ENCODE peak calls at places on chromosome 6, in five cellular contexts. One of them, this sample, is unnamed.

GRCh38 chr6:90469906-90470305 is 117.0 kb downstream of the MAP3K7 start:
- DNase-seq in neuronal stem cell: no peak
- DNase-seq in H9: no peak
- DNase-seq in H1: no peak
- DNase-seq in mesenchymal stem cell: no peak
- DNase-seq in this sample: no peak

GRCh38 chr6:128007658-128008057 is 106.8 kb upstream of the THEMIS start:
- DNase-seq in mesenchymal stem cell: peak; percentile 30
- DNase-seq in H1: no peak
- DNase-seq in neuronal stem cell: no peak
- DNase-seq in H9: no peak
- DNase-seq in this sample: no peak

GRCh38 chr6:64930664-64931063 is 776.4 kb downstream of the EYS start:
- DNase-seq in mesenchymal stem cell: no peak
- DNase-seq in H9: no peak
- DNase-seq in H1: no peak
- DNase-seq in neuronal stem cell: no peak
- DNase-seq in this sample: no peak

GRCh38 chr6:141483561-141484061 is 649.1 kb upstream of the GJE1 start:
- DNase-seq in neuronal stem cell: no peak
- DNase-seq in H1: no peak
- DNase-seq in H9: no peak
- DNase-seq in mesenchymal stem cell: peak; percentile 92
- DNase-seq in this sample: no peak

GRCh38 chr6:10262505-10262904 is 152.4 kb downstream of the TFAP2A start:
- DNase-seq in H9: no peak
- DNase-seq in mesenchymal stem cell: no peak
- DNase-seq in H1: no peak
- DNase-seq in neuronal stem cell: no peak
- DNase-seq in this sample: no peak

GRCh38 chr6:110037726-110038295 is 59.7 kb downstream of the GPR6 start:
- DNase-seq in mesenchymal stem cell: no peak
- DNase-seq in H1: no peak
- DNase-seq in H9: no peak
- DNase-seq in neuronal stem cell: no peak
- DNase-seq in this sample: no peak

GRCh38 chr6:151067684-151068596 is 171.8 kb upstream of the AKAP12 start:
- DNase-seq in neuronal stem cell: no peak
- DNase-seq in H1: peak; percentile 33
- DNase-seq in mesenchymal stem cell: peak; percentile 93
- DNase-seq in H9: no peak
- DNase-seq in this sample: peak; percentile 78

GRCh38 chr6:315226-315625 is 22.9 kb downstream of the DUSP22 start:
- DNase-seq in neuronal stem cell: no peak
- DNase-seq in mesenchymal stem cell: no peak
- DNase-seq in H9: no peak
- DNase-seq in H1: no peak
- DNase-seq in this sample: no peak

GRCh38 chr6:26003102-26003694 is 40.6 kb downstream of the TRIM38 start:
- DNase-seq in H1: peak; percentile 89
- DNase-seq in mesenchymal stem cell: peak; percentile 71
- DNase-seq in neuronal stem cell: no peak
- DNase-seq in H9: peak; percentile 64
- DNase-seq in this sample: peak; percentile 37

GRCh38 chr6:38771111-38771694 is 56.1 kb downstream of the DNAH8 start:
- DNase-seq in H1: no peak
- DNase-seq in mesenchymal stem cell: peak; percentile 23
- DNase-seq in H9: no peak
- DNase-seq in neuronal stem cell: no peak
- DNase-seq in this sample: no peak

GRCh38 chr6:80003841-80004198 is 629 bp upstream of the TTK start:
- DNase-seq in neuronal stem cell: no peak
- DNase-seq in mesenchymal stem cell: no peak
- DNase-seq in H9: peak; percentile 33
- DNase-seq in H1: peak; percentile 55
- DNase-seq in this sample: no peak

GRCh38 chr6:57261896-57262295 is 39.8 kb upstream of the RAB23 start:
- DNase-seq in H1: no peak
- DNase-seq in H9: no peak
- DNase-seq in neuronal stem cell: no peak
- DNase-seq in mesenchymal stem cell: peak; percentile 15
- DNase-seq in this sample: no peak

GRCh38 chr6:41535766-41536165 is 10.4 kb upstream of the FOXP4 start:
- DNase-seq in neuronal stem cell: no peak
- DNase-seq in mesenchymal stem cell: no peak
- DNase-seq in H1: no peak
- DNase-seq in H9: no peak
- DNase-seq in this sample: no peak

GRCh38 chr6:2099870-2100269 is 145.5 kb downstream of the GMDS start:
- DNase-seq in neuronal stem cell: no peak
- DNase-seq in mesenchymal stem cell: no peak
- DNase-seq in H9: no peak
- DNase-seq in H1: no peak
- DNase-seq in this sample: no peak

GRCh38 chr6:46381057-46381456 is 110.2 kb downstream of the RCAN2 start:
- DNase-seq in neuronal stem cell: no peak
- DNase-seq in mesenchymal stem cell: no peak
- DNase-seq in H9: no peak
- DNase-seq in H1: no peak
- DNase-seq in this sample: no peak

GRCh38 chr6:34068462-34069044 is 77.3 kb downstream of the GRM4 start:
- DNase-seq in mesenchymal stem cell: no peak
- DNase-seq in H1: peak; percentile 58
- DNase-seq in neuronal stem cell: no peak
- DNase-seq in H9: no peak
- DNase-seq in this sample: no peak

GRCh38 chr6:35084041-35084491 is 57.1 kb downstream of the TCP11 start:
- DNase-seq in H9: no peak
- DNase-seq in H1: no peak
- DNase-seq in neuronal stem cell: no peak
- DNase-seq in mesenchymal stem cell: no peak
- DNase-seq in this sample: no peak

GRCh38 chr6:17299222-17299621 is 18.1 kb downstream of the RBM24 start:
- DNase-seq in H1: no peak
- DNase-seq in H9: no peak
- DNase-seq in neuronal stem cell: no peak
- DNase-seq in mesenchymal stem cell: no peak
- DNase-seq in this sample: no peak

GRCh38 chr6:16397623-16398022 is 159.2 kb downstream of the GMPR start:
- DNase-seq in H1: no peak
- DNase-seq in neuronal stem cell: no peak
- DNase-seq in mesenchymal stem cell: no peak
- DNase-seq in H9: no peak
- DNase-seq in this sample: peak; percentile 64

GRCh38 chr6:88449770-88450169 is 283.6 kb upstream of the CNR1 start:
- DNase-seq in neuronal stem cell: no peak
- DNase-seq in H9: no peak
- DNase-seq in mesenchymal stem cell: no peak
- DNase-seq in H1: no peak
- DNase-seq in this sample: no peak

GRCh38 chr6:56804996-56805395 is 149.9 kb upstream of the BEND6 start:
- DNase-seq in H9: no peak
- DNase-seq in neuronal stem cell: no peak
- DNase-seq in H1: no peak
- DNase-seq in mesenchymal stem cell: peak; percentile 40
- DNase-seq in this sample: no peak

GRCh38 chr6:15242937-15243614 is 2.8 kb upstream of the JARID2 start:
- DNase-seq in H9: peak; percentile 58
- DNase-seq in H1: no peak
- DNase-seq in mesenchymal stem cell: no peak
- DNase-seq in neuronal stem cell: no peak
- DNase-seq in this sample: peak; percentile 82

GRCh38 chr6:15399651-15400470 is 154.0 kb downstream of the JARID2 start:
- DNase-seq in H9: no peak
- DNase-seq in H1: no peak
- DNase-seq in neuronal stem cell: no peak
- DNase-seq in mesenchymal stem cell: peak; percentile 84
- DNase-seq in this sample: no peak

GRCh38 chr6:155315516-155315871 is 1.2 kb upstream of the TFB1M start:
- DNase-seq in mesenchymal stem cell: peak; percentile 53
- DNase-seq in neuronal stem cell: no peak
- DNase-seq in H9: no peak
- DNase-seq in H1: no peak
- DNase-seq in this sample: no peak

GRCh38 chr6:158018851-158019361 is 37.2 kb downstream of the SYNJ2 start:
- DNase-seq in neuronal stem cell: no peak
- DNase-seq in H1: no peak
- DNase-seq in H9: no peak
- DNase-seq in mesenchymal stem cell: peak; percentile 94
- DNase-seq in this sample: peak; percentile 73

GRCh38 chr6:73579851-73580246 is 59.0 kb upstream of the EEF1A1 start:
- DNase-seq in mesenchymal stem cell: peak; percentile 86
- DNase-seq in neuronal stem cell: peak; percentile 24
- DNase-seq in H1: no peak
- DNase-seq in H9: peak; percentile 79
- DNase-seq in this sample: peak; percentile 68

GRCh38 chr6:79971195-79971594 is 23.8 kb upstream of the ELOVL4 start:
- DNase-seq in mesenchymal stem cell: no peak
- DNase-seq in H9: no peak
- DNase-seq in H1: no peak
- DNase-seq in neuronal stem cell: no peak
- DNase-seq in this sample: no peak

GRCh38 chr6:33794910-33795615 is 6.1 kb upstream of the LEMD2 start:
- DNase-seq in mesenchymal stem cell: no peak
- DNase-seq in neuronal stem cell: no peak
- DNase-seq in H1: no peak
- DNase-seq in H9: peak; percentile 64
- DNase-seq in this sample: peak; percentile 88

GRCh38 chr6:135258970-135259369 is 77.9 kb downstream of the MYB start:
- DNase-seq in mesenchymal stem cell: no peak
- DNase-seq in neuronal stem cell: no peak
- DNase-seq in H9: no peak
- DNase-seq in H1: no peak
- DNase-seq in this sample: no peak

GRCh38 chr6:49284134-49284533 is 178.9 kb downstream of the MMUT start:
- DNase-seq in H9: no peak
- DNase-seq in H1: no peak
- DNase-seq in neuronal stem cell: no peak
- DNase-seq in mesenchymal stem cell: no peak
- DNase-seq in this sample: no peak

GRCh38 chr6:165181951-165182414 is 127.4 kb downstream of the C6orf118 start:
- DNase-seq in mesenchymal stem cell: no peak
- DNase-seq in H9: no peak
- DNase-seq in H1: no peak
- DNase-seq in neuronal stem cell: no peak
- DNase-seq in this sample: peak; percentile 32

GRCh38 chr6:165183071-165183470 is 126.3 kb downstream of the C6orf118 start:
- DNase-seq in neuronal stem cell: no peak
- DNase-seq in H9: no peak
- DNase-seq in mesenchymal stem cell: no peak
- DNase-seq in H1: no peak
- DNase-seq in this sample: no peak

GRCh38 chr6:165183496-165184140 is 125.8 kb downstream of the C6orf118 start:
- DNase-seq in H1: no peak
- DNase-seq in neuronal stem cell: no peak
- DNase-seq in H9: no peak
- DNase-seq in mesenchymal stem cell: no peak
- DNase-seq in this sample: no peak

DNA sequence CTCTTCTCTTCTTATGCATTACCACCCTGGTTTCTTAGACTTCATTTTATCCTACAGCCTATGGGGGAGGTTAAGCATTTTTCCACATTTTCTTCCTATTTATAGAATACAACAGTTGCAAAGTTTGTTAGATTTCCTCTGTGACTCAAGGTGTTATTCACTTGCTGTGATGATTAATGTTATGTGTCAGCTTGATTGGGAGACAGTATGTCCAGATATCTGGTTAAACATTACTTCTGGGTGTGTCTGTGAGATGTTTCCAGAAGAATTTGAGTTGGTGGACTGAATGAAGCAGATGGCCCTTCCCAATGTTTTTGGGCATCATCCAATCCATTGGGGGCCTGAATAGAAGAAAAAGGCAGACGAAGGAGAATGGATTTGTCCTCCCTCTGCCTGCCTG is 131.3 kb downstream of the C6orf118 start:
- DNase-seq in mesenchymal stem cell: no peak
- DNase-seq in H1: no peak
- DNase-seq in neuronal stem cell: no peak
- DNase-seq in H9: no peak
- DNase-seq in this sample: no peak
- H2BK12ac ChIP-seq in mesenchymal stem cell: no peak overlapping the region
- H2BK12ac ChIP-seq in H1: no peak overlapping the region
- H2BK12ac ChIP-seq in neuronal stem cell: no peak overlapping the region
- H2BK12ac ChIP-seq in H9: no peak overlapping the region
- H2BK12ac ChIP-seq in this sample: no peak overlapping the region

DNA sequence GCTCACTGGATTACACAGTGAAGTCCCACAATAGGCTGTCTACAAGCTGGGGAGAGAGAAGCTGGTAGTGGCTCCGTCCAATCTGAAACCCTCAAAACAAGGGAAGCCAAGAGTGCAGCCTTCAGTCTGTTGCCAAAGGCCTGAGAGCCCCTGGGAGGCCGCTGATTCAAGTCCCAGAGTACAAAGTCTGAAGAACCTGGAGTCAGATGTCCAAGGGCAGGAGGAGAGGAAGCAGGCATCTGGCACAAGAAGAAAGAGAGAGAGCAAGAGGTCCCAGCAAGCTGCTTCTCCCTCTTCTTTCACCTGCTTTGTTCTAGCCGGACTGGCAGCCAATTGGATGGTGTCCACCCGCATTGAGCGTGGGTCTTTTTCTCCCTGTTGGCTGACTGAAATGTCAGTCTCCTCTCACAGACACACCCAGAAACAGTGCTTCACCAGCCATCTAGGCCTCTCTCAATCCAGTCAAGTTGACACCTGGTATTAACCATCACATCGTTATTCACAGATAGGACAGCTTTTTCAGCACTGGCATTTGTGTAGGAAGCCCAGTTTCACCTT is 51.2 kb downstream of the CRYBG1 start:
- DNase-seq in mesenchymal stem cell: no peak
- DNase-seq in H9: peak; percentile 49
- DNase-seq in neuronal stem cell: no peak
- DNase-seq in H1: no peak
- DNase-seq in this sample: no peak
- H2BK12ac ChIP-seq in mesenchymal stem cell: no peak overlapping the region
- H2BK12ac ChIP-seq in H9: no peak overlapping the region
- H2BK12ac ChIP-seq in neuronal stem cell: no peak overlapping the region
- H2BK12ac ChIP-seq in H1: no peak overlapping the region
- H2BK12ac ChIP-seq in this sample: no peak overlapping the region

GRCh38 chr6:169474362-169474761 is 220.7 kb upstream of the THBS2 start:
- DNase-seq in H9: no peak
- DNase-seq in mesenchymal stem cell: no peak
- DNase-seq in neuronal stem cell: no peak
- DNase-seq in H1: no peak
- DNase-seq in this sample: no peak
- H2BK12ac ChIP-seq in H9: no peak overlapping the region
- H2BK12ac ChIP-seq in mesenchymal stem cell: no peak overlapping the region
- H2BK12ac ChIP-seq in neuronal stem cell: no peak overlapping the region
- H2BK12ac ChIP-seq in H1: no peak overlapping the region
- H2BK12ac ChIP-seq in this sample: no peak overlapping the region

DNA sequence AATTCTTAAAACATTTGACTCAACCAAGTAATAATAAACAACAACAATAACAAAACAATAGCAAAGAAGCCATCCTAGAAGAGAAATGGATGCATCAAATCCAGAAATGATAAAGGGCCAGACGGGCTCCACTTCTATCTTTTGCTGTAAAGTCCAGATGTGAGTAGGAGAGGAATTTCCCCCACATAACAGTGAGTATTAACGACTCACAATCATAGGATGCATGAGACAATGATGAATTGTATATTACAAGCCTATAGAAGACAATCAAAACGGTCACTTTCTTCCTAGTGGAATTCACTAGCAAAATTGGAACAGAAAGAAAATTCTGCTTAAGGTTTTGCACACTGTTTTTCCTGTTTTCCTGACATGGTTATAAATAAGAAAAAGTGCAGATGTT is 97.0 kb upstream of the PREP start:
- DNase-seq in H9: no peak
- DNase-seq in mesenchymal stem cell: no peak
- DNase-seq in neuronal stem cell: no peak
- DNase-seq in H1: no peak
- DNase-seq in this sample: no peak
- H2BK12ac ChIP-seq in H9: no peak overlapping the region
- H2BK12ac ChIP-seq in mesenchymal stem cell: no peak overlapping the region
- H2BK12ac ChIP-seq in neuronal stem cell: no peak overlapping the region
- H2BK12ac ChIP-seq in H1: no peak overlapping the region
- H2BK12ac ChIP-seq in this sample: no peak overlapping the region

This sample was measured in trophoblast cell.